ENCODE peak calls at places on chromosomes 6 and 20, in seven cellular contexts. O is lower lobe of right lung; A is CD4-positive, CD25-positive, alpha-beta regulatory T cell; R is neuronal stem cell; F is IMR-90; Q is aorta; X is effector memory CD4-positive, alpha-beta T cell. G is an unnamed sample.
A peak's percentile ranks its signal among the peaks of the same experiment; 100 is the strongest.

GRCh38 chr6:43076928-43077809 is 1.1 kb downstream of the PTK7 start:
- DNase-seq in Q (no peak), R (no peak), X (no peak), F (peak; percentile 38), O (peak; percentile 58), A (no peak), G (no peak)

GRCh38 chr6:37992749-37993148 is 173.2 kb downstream of the ZFAND3 start:
- DNase-seq in X (no peak), O (no peak), F (no peak), R (no peak), A (no peak), Q (no peak), G (no peak)

GRCh38 chr6:44237021-44237812 is 9.7 kb upstream of the HSP90AB1 start:
- DNase-seq in X (peak; percentile 61), A (peak; percentile 58), F (peak; percentile 97), O (peak; percentile 93), R (no peak), Q (peak; percentile 97), G (peak; percentile 61)

GRCh38 chr6:46917002-46917401 is 4.7 kb downstream of the ADGRF5 start:
- DNase-seq in F (no peak), A (no peak), X (no peak), Q (no peak), O (no peak), R (no peak), G (no peak)

GRCh38 chr6:122184260-122184934 is 215.1 kb upstream of the HSF2 start:
- DNase-seq in X (no peak), F (peak; percentile 47), O (no peak), A (no peak), Q (no peak), R (no peak), G (no peak)

GRCh38 chr6:167296902-167297301 is 5.8 kb downstream of the UNC93A start:
- DNase-seq in A (no peak), F (no peak), O (no peak), R (no peak), Q (no peak), X (no peak), G (no peak)

GRCh38 chr20:16539280-16539679 is 34.0 kb downstream of the KIF16B start:
- DNase-seq in A (no peak), R (no peak), Q (no peak), O (no peak), X (no peak), F (peak; percentile 9), G (no peak)

GRCh38 chr6:22147983-22148797 is 148.6 kb downstream of the PRL start:
- DNase-seq in Q (no peak), O (peak; percentile 44), R (no peak), A (no peak), F (peak; percentile 92), X (no peak), G (no peak)

GRCh38 chr6:26196846-26197683 is 109.8 kb downstream of the HFE start:
- DNase-seq in Q (peak; percentile 90), R (peak; percentile 69), A (peak; percentile 78), X (peak; percentile 78), F (peak; percentile 95), O (peak; percentile 77), G (peak; percentile 73)

GRCh38 chr6:37993596-37993995 is 174.1 kb downstream of the ZFAND3 start:
- DNase-seq in R (no peak), F (no peak), O (no peak), A (no peak), Q (no peak), X (no peak), G (no peak)

GRCh38 chr20:35901678-35902544 is 52.4 kb downstream of the SCAND1 start:
- DNase-seq in X (no peak), O (no peak), Q (no peak), F (peak; percentile 97), A (no peak), R (no peak), G (no peak)

GRCh38 chr20:35003211-35004031 is 47.8 kb downstream of the MYH7B start:
- DNase-seq in Q (peak; percentile 43), A (no peak), O (peak; percentile 19), R (no peak), X (no peak), F (no peak), G (no peak)

GRCh38 chr20:48094196-48094749 is 309.0 kb upstream of the SULF2 start:
- DNase-seq in X (no peak), A (no peak), R (no peak), Q (no peak), F (no peak), O (no peak), G (no peak)

GRCh38 chr20:25293507-25293906 is 45.6 kb downstream of the PYGB start:
- DNase-seq in Q (no peak), O (no peak), X (no peak), F (no peak), R (no peak), A (no peak), G (no peak)

GRCh38 chr6:114534813-114535212 is 192.0 kb upstream of the HS3ST5 start:
- DNase-seq in X (no peak), R (no peak), F (no peak), A (no peak), O (no peak), Q (no peak), G (no peak)

GRCh38 chr6:140462495-140463311 is 1088.3 kb upstream of the CITED2 start:
- DNase-seq in O (no peak), X (no peak), A (no peak), Q (no peak), R (no peak), F (peak; percentile 53), G (no peak)

GRCh38 chr20:20327756-20328155 is 40.1 kb upstream of the INSM1 start:
- DNase-seq in R (no peak), A (no peak), Q (no peak), F (peak; percentile 1), X (no peak), O (no peak), G (no peak)

GRCh38 chr6:118580585-118581419 is 32.7 kb downstream of the PLN start:
- DNase-seq in F (peak; percentile 78), Q (peak; percentile 69), R (peak; percentile 66), X (no peak), A (no peak), O (no peak), G (no peak)

GRCh38 chr20:18794428-18794787 is 19.2 kb upstream of the SCP2D1 start:
- DNase-seq in R (no peak), O (no peak), A (no peak), X (no peak), F (no peak), Q (no peak), G (no peak)

GRCh38 chr6:155492061-155492735 is 36.6 kb upstream of the NOX3 start:
- DNase-seq in X (no peak), F (no peak), O (no peak), R (no peak), A (no peak), Q (no peak), G (no peak)

GRCh38 chr20:63381781-63382431 is 20.8 kb upstream of the CHRNA4 start:
- DNase-seq in R (peak; percentile 65), X (peak; percentile 10), F (no peak), O (no peak), A (no peak), Q (no peak), G (no peak)

GRCh38 chr6:121686611-121687023 is 251.2 kb downstream of the GJA1 start:
- DNase-seq in R (no peak), X (no peak), O (no peak), Q (peak; percentile 35), A (no peak), F (no peak), G (no peak)

GRCh38 chr6:137044366-137045220 is at the start of gene IL20RA:
- DNase-seq in A (no peak), F (no peak), X (no peak), R (peak; percentile 8), O (peak; percentile 74), Q (peak; percentile 46), G (no peak)

DNA sequence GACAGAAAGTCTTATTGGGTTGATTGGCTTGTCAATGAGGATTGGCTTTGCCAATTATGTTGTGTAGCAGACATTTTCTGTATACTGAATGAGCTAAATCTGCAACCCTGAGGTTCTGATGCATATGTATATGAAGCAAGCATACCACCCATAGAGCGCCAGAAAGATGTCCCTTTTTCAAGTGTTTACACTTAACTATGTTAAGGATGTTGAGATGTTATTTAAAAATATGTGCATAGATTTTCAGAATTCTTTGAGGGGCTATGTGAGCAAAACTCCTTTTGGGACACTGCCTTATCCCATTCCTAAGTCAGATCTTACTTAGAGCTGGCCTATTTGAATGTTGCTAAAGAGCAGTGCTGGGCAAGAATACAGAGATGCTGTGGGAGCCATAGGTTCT is 1.9 kb downstream of the AIG1 start:
- DNase-seq in X (no peak), R (no peak), A (no peak), Q (no peak), O (no peak), F (no peak), G (no peak)
- H3K4me1 ChIP-seq in X (peaks cover 10% of the 10 kb centered on the region), R (peaks cover 7% of the 10 kb centered on the region), A (peaks cover 16% of the 10 kb centered on the region), Q (no peaks in the 10 kb centered on the region), O (peaks cover 16% of the 10 kb centered on the region), F (peaks cover 7% of the 10 kb centered on the region), G (peaks cover 14% of the 10 kb centered on the region)

GRCh38 chr6:151393410-151393809 is 2.1 kb upstream of the ZBTB2 start:
- DNase-seq in O (no peak), Q (no peak), R (no peak), F (no peak), X (no peak), A (no peak), G (no peak)
- H3K27ac ChIP-seq in O (no peak overlapping the region), Q (no peak overlapping the region), R (no peak overlapping the region), F (no peak overlapping the region), X (peak overlapping the region; percentile 97), A (peak overlapping the region; percentile 97), G (no peak overlapping the region)

GRCh38 chr6:106773956-106774629 is 144.7 kb downstream of the QRSL1 start:
- DNase-seq in A (no peak), O (no peak), R (no peak), Q (no peak), F (no peak), X (no peak), G (no peak)

GRCh38 chr6:106782524-106783265 is 153.3 kb downstream of the QRSL1 start:
- DNase-seq in O (no peak), F (no peak), R (no peak), A (no peak), X (no peak), Q (no peak), G (no peak)

GRCh38 chr6:106783631-106784566 is 154.5 kb downstream of the QRSL1 start:
- DNase-seq in F (no peak), R (no peak), Q (no peak), A (no peak), O (no peak), X (no peak), G (no peak)

GRCh38 chr6:106773482-106773881 is 144.1 kb downstream of the QRSL1 start:
- DNase-seq in Q (no peak), O (no peak), A (no peak), F (no peak), R (no peak), X (no peak), G (no peak)

DNA sequence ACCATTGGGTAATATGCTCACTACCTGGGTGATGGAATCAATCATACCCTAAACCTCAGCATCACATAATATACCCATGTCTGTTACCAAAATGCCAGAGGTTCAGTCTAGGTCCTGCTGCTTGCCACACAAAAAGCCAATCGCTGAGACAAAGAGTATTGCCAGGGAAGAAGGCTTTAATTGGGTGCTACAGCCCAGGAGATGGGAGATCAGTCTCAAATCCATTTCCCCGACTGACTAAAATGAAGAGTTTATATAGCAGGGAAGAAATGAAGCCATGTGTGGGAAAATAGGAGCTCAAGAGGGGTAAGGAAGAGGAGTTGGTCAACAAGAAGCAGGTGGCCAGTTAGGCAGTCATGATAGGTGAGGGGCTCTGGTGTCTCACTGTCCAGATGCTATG is 149.6 kb downstream of the QRSL1 start:
- DNase-seq in R (no peak), O (no peak), X (no peak), F (no peak), Q (no peak), A (no peak), G (no peak)
- H3K4me1 ChIP-seq in R (no peaks in the 10 kb centered on the region), O (no peaks in the 10 kb centered on the region), X (no peaks in the 10 kb centered on the region), F (no peaks in the 10 kb centered on the region), Q (no peaks in the 10 kb centered on the region), A (no peaks in the 10 kb centered on the region), G (no peaks in the 10 kb centered on the region)

GRCh38 chr6:14455442-14455841 is 337.9 kb downstream of the CD83 start:
- DNase-seq in F (no peak), R (no peak), X (no peak), Q (no peak), A (no peak), O (no peak), G (no peak)
- H3K27ac ChIP-seq in F (no peak overlapping the region), R (no peak overlapping the region), X (no peak overlapping the region), Q (no peak overlapping the region), A (no peak overlapping the region), O (no peak overlapping the region), G (no peak overlapping the region)